ENCODE peak calls at places on chromosome 19, in four cellular contexts. C is aorta; R is CD4-positive, alpha-beta T cell; I is ascending aorta. Z is an unnamed sample.

GRCh38 chr19:5466072-5466471 is 10.9 kb downstream of the ZNRF4 start:
- DNase-seq in I (no peak), C (no peak), R (no peak), Z (no peak)

GRCh38 chr19:41409288-41409687 is 11.7 kb downstream of the BCKDHA start:
- DNase-seq in I (no peak), C (no peak), R (no peak), Z (no peak)

GRCh38 chr19:18204394-18205179 is 745 bp upstream of the RAB3A start:
- DNase-seq in R (no peak), I (peak), C (no peak), Z (no peak)

GRCh38 chr19:35710784-35711723 is 6.7 kb downstream of the ZBTB32 start:
- DNase-seq in I (no peak), C (no peak), R (no peak), Z (no peak)

GRCh38 chr19:54208784-54209057 is 8.1 kb downstream of the RPS9 start:
- DNase-seq in C (peak), R (no peak), I (no peak), Z (no peak)

GRCh38 chr19:40101813-40102212 is 11.1 kb upstream of the ZNF780A start:
- DNase-seq in R (no peak), I (no peak), C (no peak), Z (no peak)

GRCh38 chr19:30711296-30711695 is 339.1 kb downstream of the ZNF536 start:
- DNase-seq in R (no peak), C (no peak), I (no peak), Z (no peak)

GRCh38 chr19:9205506-9206113 is 13.8 kb downstream of the OR7D4 start:
- DNase-seq in R (peak), C (peak), I (peak), Z (peak)

GRCh38 chr19:37963190-37963947 is 56.4 kb downstream of the SIPA1L3 start:
- DNase-seq in C (peak), R (no peak), I (no peak), Z (no peak)

GRCh38 chr19:18507727-18508440 is 14.0 kb downstream of the ELL start:
- DNase-seq in C (no peak), R (no peak), I (no peak), Z (no peak)

GRCh38 chr19:15812059-15812722 is 3.3 kb downstream of the OR10H1 start:
- DNase-seq in C (no peak), R (peak), I (no peak), Z (no peak)

GRCh38 chr19:30564551-30565011 is 192.4 kb downstream of the ZNF536 start:
- DNase-seq in C (no peak), R (no peak), I (no peak), Z (no peak)

GRCh38 chr19:52464798-52465470 is 11.6 kb downstream of the ZNF578 start:
- DNase-seq in I (no peak), R (no peak), C (no peak), Z (no peak)

GRCh38 chr19:47848871-47849473 is 10.1 kb upstream of the TPRX2 start:
- DNase-seq in I (no peak), C (no peak), R (peak), Z (no peak)

GRCh38 chr19:15995536-15995935 is 46.7 kb downstream of the OR10H4 start:
- DNase-seq in R (no peak), C (peak), I (peak), Z (no peak)

DNA sequence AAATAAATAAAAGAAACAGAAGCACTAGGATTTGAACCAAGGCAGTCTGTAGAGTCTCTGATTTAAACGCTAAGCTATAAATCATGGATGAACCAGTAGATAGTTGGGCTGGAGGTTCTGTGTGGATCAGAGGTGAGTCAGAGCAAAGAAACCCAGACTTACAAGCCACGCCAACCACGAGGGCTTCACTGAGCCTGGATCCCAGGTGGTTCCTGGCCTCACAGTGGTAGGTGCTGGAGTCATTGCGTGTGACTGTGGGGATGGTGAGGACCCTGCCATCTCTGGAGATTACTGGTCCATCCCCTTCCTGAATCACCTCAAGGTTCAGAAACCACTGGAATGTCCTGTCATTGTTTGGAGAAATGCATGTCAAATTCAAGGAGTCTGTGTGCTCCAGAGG is 19.3 kb upstream of the CEACAM20 start:
- DNase-seq in R (no peak), C (no peak), I (no peak), Z (no peak)
- H3K27ac ChIP-seq in R (no peak), C (no peak), I (no peak), Z (no peak)

GRCh38 chr19:1079566-1080111 is 12.7 kb downstream of the ARHGAP45 start:
- DNase-seq in C (peak), I (no peak), R (peak), Z (no peak)

GRCh38 chr19:1076046-1076386 is 9.0 kb downstream of the ARHGAP45 start:
- DNase-seq in R (no peak), I (no peak), C (no peak), Z (no peak)

GRCh38 chr19:1074512-1075283 is 7.7 kb downstream of the ARHGAP45 start:
- DNase-seq in R (peak), C (peak), I (peak), Z (no peak)

GRCh38 chr19:1073956-1074511 is 7.1 kb downstream of the ARHGAP45 start:
- DNase-seq in I (no peak), C (peak), R (no peak), Z (no peak)

DNA sequence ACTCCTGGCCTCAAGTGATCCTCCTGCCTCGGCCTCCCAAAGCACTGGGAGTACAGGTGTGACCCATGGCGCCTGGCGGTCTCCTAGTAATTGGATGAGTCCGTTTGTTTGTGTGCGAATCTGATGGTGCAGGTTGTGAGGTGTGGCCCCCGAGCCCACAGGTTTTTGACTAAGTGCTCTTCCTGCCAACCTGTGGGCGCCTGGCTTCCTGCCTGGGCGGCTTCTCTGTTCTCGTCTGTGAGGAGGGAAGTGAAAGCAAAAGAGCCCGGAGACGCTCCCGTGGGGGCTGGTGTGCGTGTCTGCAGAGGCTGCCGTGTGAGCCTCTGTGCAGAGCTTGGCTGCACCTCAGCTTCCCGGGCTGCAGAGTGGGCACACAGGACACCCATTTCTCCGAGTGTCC is 10.0 kb downstream of the ARHGAP45 start:
- DNase-seq in I (peak), R (peak), C (peak), Z (no peak)
- H3K27ac ChIP-seq in I (no peak), R (peak), C (no peak), Z (no peak)

GRCh38 chr19:3106509-3107141 is 12.5 kb downstream of the GNA11 start:
- DNase-seq in I (no peak), R (no peak), C (peak), Z (no peak)

GRCh38 chr19:3107658-3108057 is 13.5 kb downstream of the GNA11 start:
- DNase-seq in I (no peak), R (no peak), C (no peak), Z (no peak)

GRCh38 chr19:3110126-3110825 is 16.1 kb downstream of the GNA11 start:
- DNase-seq in R (no peak), C (no peak), I (no peak), Z (no peak)

GRCh38 chr19:3109491-3109890 is 15.3 kb downstream of the GNA11 start:
- DNase-seq in I (no peak), C (no peak), R (no peak), Z (no peak)

GRCh38 chr19:3108775-3109174 is 14.6 kb downstream of the GNA11 start:
- DNase-seq in R (peak), C (no peak), I (no peak), Z (no peak)
- H3K27ac ChIP-seq in R (no peak), C (no peak), I (no peak), Z (no peak)

DNA sequence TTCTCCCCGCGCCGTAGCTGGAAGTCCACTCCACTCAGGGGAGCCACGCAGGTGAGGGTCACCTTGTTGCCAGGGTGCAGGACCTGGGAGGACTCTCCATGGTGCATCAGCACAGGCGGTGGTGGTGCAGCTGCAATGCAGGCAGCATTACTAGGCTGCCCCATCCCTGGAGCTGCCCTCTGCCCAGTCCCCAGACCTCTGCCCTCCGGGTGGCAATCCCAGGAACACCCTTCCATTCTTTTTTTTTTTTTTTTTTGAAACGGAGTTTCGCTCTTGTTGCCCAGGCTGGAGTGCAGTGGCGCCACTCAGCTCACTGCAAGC is 1.8 kb downstream of the A1BG start:
- DNase-seq in I (no peak), C (no peak), R (no peak), Z (no peak)
- H3K27ac ChIP-seq in I (no peak), C (no peak), R (no peak), Z (no peak)

Z was measured in Panc1.